ENCODE peak calls at places on chromosomes 12 and 14, in four cellular contexts. E is GM06990, H is WERI-Rb-1, G is psoas muscle. F is an unnamed sample.

GRCh38 chr12:120720234-120720968 is 5.2 kb upstream of the ACADS start:
- DNase-seq in G (no peak), H (no peak), E (no peak), F (no peak)

GRCh38 chr14:76260749-76261148 is 109.0 kb downstream of the GPATCH2L start:
- DNase-seq in E (no peak), H (no peak), G (no peak), F (no peak)

GRCh38 chr14:101478796-101479410 is 82.4 kb upstream of the DIO3 start:
- DNase-seq in G (no peak), E (no peak), H (no peak), F (no peak)

GRCh38 chr14:100891501-100892445 is 11.7 kb downstream of the RTL1 start:
- DNase-seq in H (no peak), E (no peak), G (no peak), F (no peak)

GRCh38 chr12:108495054-108495453 is 20.0 kb upstream of the FICD start:
- DNase-seq in E (no peak), G (no peak), H (peak; percentile 52), F (peak; percentile 66)

GRCh38 chr12:98679611-98680005 is 34.5 kb downstream of the APAF1 start:
- DNase-seq in H (no peak), G (no peak), E (no peak), F (no peak)

GRCh38 chr12:130633771-130634170 is 82.3 kb downstream of the RIMBP2 start:
- DNase-seq in H (peak; percentile 82), G (peak; percentile 46), E (no peak), F (peak; percentile 86)

GRCh38 chr14:81946808-81947798 is 413.4 kb upstream of the SEL1L start:
- DNase-seq in E (no peak), H (peak; percentile 48), G (no peak), F (peak; percentile 47)

GRCh38 chr12:26090853-26091510 is 33.9 kb downstream of the BHLHE41 start:
- DNase-seq in H (no peak), G (no peak), E (no peak), F (no peak)

GRCh38 chr12:3076730-3077571 is at the start of gene TSPAN9:
- DNase-seq in G (peak; percentile 69), H (peak; percentile 56), E (peak; percentile 26), F (peak; percentile 92)

GRCh38 chr12:92339198-92339821 is 193.7 kb upstream of the BTG1 start:
- DNase-seq in E (no peak), G (no peak), H (no peak), F (no peak)

GRCh38 chr14:77024171-77024627 is 4.3 kb downstream of the IRF2BPL start:
- DNase-seq in E (no peak), G (no peak), H (no peak), F (peak; percentile 88)

GRCh38 chr12:50725011-50725899 is 38.6 kb upstream of the ATF1 start:
- DNase-seq in E (no peak), H (no peak), G (no peak), F (no peak)

GRCh38 chr14:77616133-77616453 is 344 bp downstream of the SPTLC2 start:
- DNase-seq in E (no peak), H (no peak), G (no peak), F (no peak)

GRCh38 chr12:53480425-53481107 is 18.7 kb downstream of the MAP3K12 start:
- DNase-seq in G (no peak), E (no peak), H (no peak), F (no peak)
- TF ChIP-seq CTCF in G (no peak), E (no peak), H (no peak), F (no peak)

GRCh38 chr12:56160160-56160763 is 2.1 kb downstream of the MYL6 start:
- DNase-seq in E (peak; percentile 35), H (no peak), G (no peak), F (no peak)

GRCh38 chr12:56157201-56158028 is 744 bp upstream of the MYL6 start:
- DNase-seq in E (peak; percentile 80), H (peak; percentile 79), G (peak; percentile 77), F (peak; percentile 90)

GRCh38 chr12:56158926-56159461 is 835 bp downstream of the MYL6 start:
- DNase-seq in G (peak; percentile 78), H (peak; percentile 34), E (no peak), F (peak; percentile 77)

GRCh38 chr12:56159482-56160105 is 1.4 kb downstream of the MYL6 start:
- DNase-seq in E (no peak), H (no peak), G (no peak), F (no peak)

DNA sequence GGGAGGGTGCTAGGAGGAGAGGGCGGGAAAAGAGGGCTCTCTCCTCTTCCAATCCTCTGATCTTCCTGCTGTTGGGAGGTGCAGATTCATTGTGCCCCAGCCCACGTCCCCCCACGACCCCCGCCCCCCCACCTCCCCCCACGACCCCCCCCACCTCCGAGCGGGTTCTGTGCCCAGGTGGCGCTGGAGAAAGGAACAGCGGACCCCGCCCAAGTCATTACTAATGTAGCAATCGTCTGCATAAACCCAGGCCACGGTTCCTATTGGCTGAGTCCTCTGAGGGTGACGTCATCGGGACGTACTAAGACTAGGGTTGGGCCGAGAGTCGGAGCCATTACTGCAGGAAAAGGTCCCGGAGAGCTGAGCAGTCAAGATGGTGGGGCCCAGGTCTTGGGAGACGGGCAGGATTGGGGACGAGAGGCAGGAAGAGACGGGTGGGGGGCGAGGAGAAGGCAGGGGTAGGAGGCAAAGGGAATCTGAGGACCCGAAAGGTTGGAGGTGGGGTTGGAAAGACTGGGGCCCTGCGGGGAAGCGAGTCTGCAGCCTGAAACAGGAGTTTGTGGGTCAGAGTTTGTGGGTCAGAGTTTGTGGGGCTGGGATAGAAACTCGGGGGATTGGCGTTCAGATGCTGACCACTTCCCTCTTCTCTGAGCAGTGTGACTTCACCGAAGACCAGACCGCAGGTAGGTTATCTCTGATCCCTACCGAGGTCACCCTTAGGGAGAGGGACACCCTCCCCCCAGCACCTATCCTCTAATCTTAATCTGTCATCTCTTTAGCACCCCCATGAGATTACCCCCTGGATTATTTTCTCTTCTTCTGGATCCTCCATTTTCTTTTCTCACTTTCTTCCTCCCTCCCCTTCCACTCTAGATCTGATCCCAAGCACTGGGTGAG is at the start of gene MYL6:
- DNase-seq in G (peak; percentile 92), H (peak; percentile 98), E (peak; percentile 81), F (peak; percentile 99)
- TF ChIP-seq CTCF in G (no peak), H (no peak), E (no peak), F (no peak)

GRCh38 chr12:110176745-110177144 is 52.6 kb downstream of the IFT81 start:
- DNase-seq in H (no peak), G (no peak), E (no peak), F (no peak)
- TF ChIP-seq CTCF in H (no peak), G (no peak), E (no peak), F (no peak)

DNA sequence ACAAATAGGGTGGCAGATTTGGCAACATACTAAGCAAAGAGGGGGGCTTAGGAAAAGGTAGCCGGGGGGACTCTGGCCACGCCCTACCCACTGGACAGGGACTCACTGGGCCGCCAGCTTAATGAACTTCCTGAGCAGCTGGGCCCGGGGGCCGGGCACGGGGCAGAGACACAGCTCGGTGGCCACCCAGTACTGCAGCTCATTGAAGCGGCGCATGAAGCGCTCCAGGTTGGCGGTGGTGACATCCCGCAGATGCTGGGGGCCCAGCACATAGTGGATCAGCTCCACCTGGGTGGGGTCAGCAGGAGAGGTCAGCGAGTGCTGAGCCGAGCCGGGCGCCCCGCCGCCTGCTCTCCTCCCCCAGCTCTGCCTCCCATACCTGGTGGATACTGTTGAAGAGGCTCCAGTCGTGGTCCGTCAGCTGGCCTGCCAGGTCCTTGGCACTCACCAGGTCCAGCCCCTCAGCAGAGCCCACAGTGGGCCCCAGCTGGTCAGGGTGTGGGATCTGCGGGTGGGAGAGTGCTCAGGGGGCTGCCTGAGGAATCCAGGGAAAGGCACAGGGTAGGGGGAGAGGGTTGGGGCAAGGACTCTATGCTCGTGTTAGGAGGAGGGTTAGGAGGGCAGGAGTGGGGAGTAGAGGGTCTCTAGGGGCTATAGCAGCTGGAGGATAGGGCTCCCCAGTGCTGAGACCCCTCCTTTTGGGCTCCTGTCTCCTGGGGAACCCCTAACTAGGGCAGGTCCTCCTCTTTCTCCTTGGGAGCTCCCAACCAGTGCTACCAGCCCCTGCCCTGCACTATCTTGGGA is 15.4 kb upstream of the ENDOU start:
- DNase-seq in H (peak; percentile 40), G (no peak), E (peak; percentile 78), F (no peak)
- TF ChIP-seq CTCF in H (no peak), G (no peak), E (peak; percentile 16), F (no peak)

GRCh38 chr14:35146711-35147149 is 24.4 kb downstream of the PRORP start:
- DNase-seq in E (no peak), H (no peak), G (no peak), F (no peak)

GRCh38 chr14:35138585-35138984 is 16.2 kb downstream of the PRORP start:
- DNase-seq in E (no peak), H (no peak), G (no peak), F (no peak)

GRCh38 chr14:35144029-35144428 is 21.7 kb downstream of the PRORP start:
- DNase-seq in G (no peak), E (no peak), H (no peak), F (no peak)

GRCh38 chr14:35140718-35141581 is 18.6 kb downstream of the PRORP start:
- DNase-seq in G (no peak), H (no peak), E (no peak), F (no peak)
- TF ChIP-seq CTCF in G (peak; percentile 63), H (no peak), E (peak; percentile 27), F (no peak)

GRCh38 chr12:128823916-128824839 is at the start of gene SLC15A4:
- DNase-seq in E (peak; percentile 94), G (peak; percentile 98), H (peak; percentile 97), F (peak; percentile 99)
- TF ChIP-seq CTCF in E (peak; percentile 39), G (no peak), H (peak; percentile 33), F (peak; percentile 27)

GRCh38 chr14:23043749-23044148 is 1.7 kb downstream of the PSMB11 start:
- DNase-seq in H (no peak), G (no peak), E (no peak), F (peak; percentile 34)

GRCh38 chr14:23040100-23040499 is 1.9 kb upstream of the PSMB11 start:
- DNase-seq in H (no peak), G (no peak), E (no peak), F (no peak)

GRCh38 chr14:23044840-23045239 is 2.8 kb downstream of the PSMB11 start:
- DNase-seq in H (no peak), E (no peak), G (no peak), F (no peak)

GRCh38 chr14:23041729-23042128 is 283 bp upstream of the PSMB11 start:
- DNase-seq in H (no peak), E (no peak), G (no peak), F (no peak)

GRCh38 chr14:23042162-23042965 is at the start of gene PSMB11:
- DNase-seq in E (no peak), H (no peak), G (no peak), F (no peak)
- TF ChIP-seq CTCF in E (no peak), H (no peak), G (no peak), F (no peak)

GRCh38 chr14:56905282-56905681 is 95.0 kb upstream of the OTX2 start:
- DNase-seq in E (no peak), G (no peak), H (no peak), F (no peak)
- TF ChIP-seq CTCF in E (no peak), G (no peak), H (no peak), F (no peak)

GRCh38 chr12:113461666-113462065 is 10.0 kb downstream of the LHX5 start:
- DNase-seq in E (no peak), G (no peak), H (peak; percentile 41), F (peak; percentile 61)
- TF ChIP-seq CTCF in E (peak; percentile 44), G (no peak), H (peak; percentile 73), F (peak; percentile 73)

F was measured in neural progenitor cell.